ENCODE peak calls at places on chromosome 1, in five cellular contexts. L is fibroblast of pulmonary artery, I is AG10803, J is heart right ventricle, R is left ventricle myocardium inferior. E is an unnamed sample.

GRCh38 chr1:212727386-212728181 is 27.9 kb upstream of the BATF3 start:
- DNase-seq in L (peak; percentile 43), I (peak; percentile 91), J (no peak), R (no peak), E (no peak)

GRCh38 chr1:25996966-25997758 is 701 bp downstream of the PAFAH2 start:
- DNase-seq in L (peak; percentile 90), I (peak; percentile 68), J (no peak), R (no peak), E (no peak)

GRCh38 chr1:214492405-214493075 is 58.9 kb downstream of the PTPN14 start:
- DNase-seq in L (peak; percentile 49), I (peak; percentile 86), J (no peak), R (no peak), E (no peak)

GRCh38 chr1:238177960-238178359 is 287.2 kb upstream of the ZP4 start:
- DNase-seq in L (no peak), I (no peak), J (no peak), R (no peak), E (no peak)

GRCh38 chr1:54850082-54850730 is 36.8 kb downstream of the DHCR24 start:
- DNase-seq in L (no peak), I (peak; percentile 47), J (no peak), R (no peak), E (no peak)

GRCh38 chr1:50841791-50842387 is 118.2 kb downstream of the FAF1 start:
- DNase-seq in L (peak; percentile 72), I (peak; percentile 80), J (no peak), R (no peak), E (peak; percentile 40)

GRCh38 chr1:183610053-183610452 is 19.8 kb upstream of the NCF2 start:
- DNase-seq in L (peak; percentile 41), I (peak; percentile 55), J (peak; percentile 35), R (no peak), E (no peak)

GRCh38 chr1:66223681-66224080 is 310.3 kb upstream of the SGIP1 start:
- DNase-seq in L (no peak), I (no peak), J (no peak), R (no peak), E (no peak)

GRCh38 chr1:61237147-61237546 is 154.8 kb downstream of the NFIA start:
- DNase-seq in L (no peak), I (no peak), J (no peak), R (no peak), E (no peak)

GRCh38 chr1:23122023-23122738 is 46.5 kb downstream of the LUZP1 start:
- DNase-seq in L (peak; percentile 74), I (peak; percentile 65), J (peak; percentile 32), R (no peak), E (no peak)

GRCh38 chr1:71490432-71490831 is 409.6 kb upstream of the ZRANB2 start:
- DNase-seq in L (peak; percentile 53), I (peak; percentile 20), J (no peak), R (no peak), E (no peak)

GRCh38 chr1:9687876-9688582 is 36.5 kb downstream of the PIK3CD start:
- DNase-seq in L (peak; percentile 15), I (no peak), J (no peak), R (no peak), E (no peak)

GRCh38 chr1:62275095-62275494 is 44.1 kb downstream of the KANK4 start:
- DNase-seq in L (no peak), I (peak; percentile 53), J (no peak), R (no peak), E (no peak)

GRCh38 chr1:52237430-52237829 is 95.5 kb downstream of the ZFYVE9 start:
- DNase-seq in L (peak; percentile 39), I (peak; percentile 51), J (no peak), R (no peak), E (no peak)

GRCh38 chr1:17369466-17369865 is 2.5 kb upstream of the PADI6 start:
- DNase-seq in L (peak; percentile 3), I (peak; percentile 8), J (no peak), R (no peak), E (no peak)

DNA sequence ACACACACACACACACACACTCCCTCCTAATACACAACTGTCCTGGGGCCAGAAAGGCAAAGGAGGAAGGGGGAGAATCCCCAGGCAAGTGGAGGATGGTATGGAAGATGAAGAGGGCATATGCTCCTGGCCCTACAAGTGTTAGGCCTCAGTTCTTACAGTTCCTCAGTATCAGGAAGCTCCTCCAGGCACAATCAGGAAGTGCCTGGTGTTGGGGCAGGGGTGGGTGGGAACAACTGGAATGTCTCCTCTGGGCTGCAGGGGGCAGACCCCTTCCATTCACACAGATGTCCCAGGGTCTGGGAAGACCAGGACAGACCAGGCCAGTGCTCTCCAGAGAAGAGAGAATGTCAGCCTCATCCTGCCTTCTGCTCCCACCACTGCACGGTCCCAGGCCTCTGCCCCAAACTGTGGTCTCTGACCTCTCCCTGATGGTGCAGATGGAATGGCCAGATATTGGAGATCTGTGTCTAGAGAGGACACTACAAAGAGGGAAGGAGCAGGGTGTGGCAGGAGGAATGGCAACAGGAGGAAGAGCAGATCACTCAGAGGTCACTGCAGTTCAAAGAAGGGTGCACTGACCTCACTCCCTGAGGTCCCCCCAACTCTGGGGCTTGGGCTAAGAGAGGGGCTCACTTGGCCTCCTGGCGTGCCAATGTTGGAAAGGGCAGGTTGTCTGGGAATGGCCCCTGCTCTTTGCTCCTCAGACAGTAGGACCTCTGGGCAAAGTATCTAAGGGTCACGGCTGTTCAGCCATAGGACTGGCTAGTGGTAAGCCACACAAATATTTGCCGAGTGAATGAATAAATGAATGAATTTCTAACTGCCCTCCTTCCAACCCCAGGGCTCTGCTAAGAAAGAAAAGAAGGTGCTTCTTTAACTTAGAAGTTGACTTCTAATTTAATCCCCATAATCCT is 2.5 kb upstream of the DENND2D start:
- DNase-seq in L (no peak), I (no peak), J (no peak), R (no peak), E (no peak)
- TF ChIP-seq CTCF in L (no peak), I (no peak), J (no peak), R (no peak), E (no peak)

DNA sequence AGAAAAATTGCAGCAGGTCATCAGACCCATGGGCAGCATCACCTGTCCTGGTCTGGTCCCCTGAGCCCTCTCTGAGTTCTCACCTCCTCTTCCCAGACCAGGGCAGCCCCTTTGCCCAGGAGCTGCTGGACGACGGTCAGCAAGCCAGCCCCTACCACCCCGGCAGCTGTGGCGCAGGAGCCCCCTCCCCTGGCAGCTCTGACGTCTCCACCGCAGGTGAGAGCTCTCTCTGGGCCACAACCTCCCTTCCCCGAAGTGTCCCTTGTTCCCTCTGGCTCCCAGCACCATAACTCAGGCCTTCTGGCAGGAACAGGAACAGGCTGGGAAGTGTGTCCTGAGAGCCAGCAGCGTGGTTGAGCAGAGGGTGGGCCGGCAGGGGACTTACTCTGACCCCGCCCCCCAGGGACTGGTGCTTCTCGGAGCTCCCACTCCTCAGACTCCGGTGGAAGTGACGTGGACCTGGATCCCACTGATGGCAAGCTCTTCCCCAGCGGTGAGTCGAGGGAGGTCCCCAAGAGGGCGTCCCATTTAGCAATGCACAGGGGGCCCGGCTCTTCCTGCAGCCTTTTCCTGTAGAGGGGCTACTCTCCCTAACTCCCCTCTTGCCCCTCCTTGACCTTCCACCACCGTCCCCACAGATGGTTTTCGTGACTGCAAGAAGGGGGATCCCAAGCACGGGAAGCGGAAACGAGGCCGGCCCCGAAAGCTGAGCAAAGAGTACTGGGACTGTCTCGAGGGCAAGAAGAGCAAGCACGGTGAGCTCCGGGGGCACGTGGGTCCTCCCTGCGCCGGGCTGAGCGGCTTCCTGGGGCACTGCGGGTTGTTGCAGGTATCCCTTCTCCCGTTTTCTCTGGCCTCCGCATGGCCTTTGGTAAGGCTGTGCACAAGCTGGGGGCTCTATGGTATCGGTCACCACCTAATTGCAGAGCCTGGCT is 2.4 kb downstream of the ELF3 start:
- DNase-seq in L (no peak), I (no peak), J (no peak), R (no peak), E (no peak)
- H3K4me3 ChIP-seq in L (no peak overlapping the region), I (no peak overlapping the region), J (no peak overlapping the region), R (no peak overlapping the region), E (no peak overlapping the region)

DNA sequence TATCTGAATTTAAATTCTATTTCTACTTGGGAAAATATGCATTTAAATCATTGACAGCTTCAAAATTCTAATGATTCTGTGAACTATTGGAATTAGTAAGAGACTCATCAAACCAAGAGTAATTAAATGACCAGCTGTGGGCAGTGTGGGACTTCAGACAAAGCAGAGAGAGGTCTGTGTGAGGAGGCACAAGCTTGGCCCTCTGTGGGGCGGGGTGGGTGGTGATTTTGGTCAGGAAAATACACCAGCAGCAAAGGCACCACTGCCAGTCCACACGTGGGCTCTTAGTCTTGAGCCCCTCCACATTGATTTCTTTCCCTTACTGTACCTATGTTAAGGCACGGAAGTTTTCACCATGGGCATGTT is 39.2 kb upstream of the RAB4A start:
- DNase-seq in L (no peak), I (no peak), J (no peak), R (no peak), E (no peak)
- TF ChIP-seq CTCF in L (no peak), I (no peak), J (no peak), R (no peak), E (no peak)

DNA sequence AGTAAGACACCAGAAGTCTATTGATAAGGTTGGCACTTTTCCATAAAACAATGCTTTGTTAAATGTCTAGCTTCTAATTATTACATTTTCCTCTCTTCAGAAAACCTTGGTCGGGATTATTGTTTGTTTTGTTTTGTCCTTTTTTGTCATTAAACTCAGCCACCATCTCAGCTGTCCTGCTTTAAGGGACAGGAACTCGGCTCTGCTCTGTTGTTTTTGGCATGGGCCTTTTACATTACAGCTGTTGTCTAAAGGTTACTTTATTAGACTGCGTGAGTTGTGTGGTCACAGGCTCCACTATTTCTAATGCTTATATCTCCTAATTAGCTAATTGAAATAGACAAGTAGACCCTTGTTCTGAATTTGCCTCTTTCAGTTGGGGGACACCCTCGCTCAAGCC is 1.5 kb downstream of the PALMD start:
- DNase-seq in L (no peak), I (no peak), J (peak; percentile 70), R (no peak), E (no peak)
- H3K4me3 ChIP-seq in L (peak overlapping the region; percentile 57), I (no peak overlapping the region), J (peak overlapping the region; percentile 53), R (peak overlapping the region; percentile 71), E (no peak overlapping the region)

GRCh38 chr1:5099558-5099957 is 445.1 kb downstream of the AJAP1 start:
- DNase-seq in L (no peak), I (no peak), J (no peak), R (no peak), E (no peak)
- TF ChIP-seq CTCF in L (no peak), I (no peak), J (no peak), R (no peak), E (no peak)

GRCh38 chr1:2266301-2266967 is 38.3 kb downstream of the SKI start:
- DNase-seq in L (no peak), I (no peak), J (no peak), R (no peak), E (no peak)
- H3K4me3 ChIP-seq in L (no peak overlapping the region), I (no peak overlapping the region), J (no peak overlapping the region), R (no peak overlapping the region), E (no peak overlapping the region)

E was measured in BJ.